ENCODE peak calls at places on chromosomes 6 and 20, in six cellular contexts. One of them, this sample, is unnamed.
A peak's percentile ranks its signal among the peaks of the same experiment; 100 is the strongest.

GRCh38 chr6:160733045-160733646 is 31.1 kb downstream of the PLG start:
- DNase-seq in A549: peak; percentile 47
- DNase-seq in pancreas: peak; percentile 20
- DNase-seq in ascending aorta: no peak
- DNase-seq in heart right ventricle: no peak
- DNase-seq in cardiac muscle cell: peak; percentile 71
- DNase-seq in this sample: no peak

GRCh38 chr6:10312445-10312844 is 102.4 kb downstream of the TFAP2A start:
- DNase-seq in A549: no peak
- DNase-seq in ascending aorta: no peak
- DNase-seq in heart right ventricle: no peak
- DNase-seq in pancreas: no peak
- DNase-seq in cardiac muscle cell: no peak
- DNase-seq in this sample: no peak

GRCh38 chr20:42530855-42531674 is 658.6 kb downstream of the PTPRT start:
- DNase-seq in heart right ventricle: no peak
- DNase-seq in pancreas: no peak
- DNase-seq in cardiac muscle cell: peak; percentile 24
- DNase-seq in A549: peak; percentile 33
- DNase-seq in ascending aorta: no peak
- DNase-seq in this sample: no peak

GRCh38 chr6:71349976-71350615 is 61.5 kb downstream of the OGFRL1 start:
- DNase-seq in A549: no peak
- DNase-seq in cardiac muscle cell: peak; percentile 85
- DNase-seq in heart right ventricle: no peak
- DNase-seq in ascending aorta: no peak
- DNase-seq in pancreas: no peak
- DNase-seq in this sample: peak; percentile 15

GRCh38 chr6:22470454-22471368 is 98.7 kb upstream of the HDGFL1 start:
- DNase-seq in ascending aorta: no peak
- DNase-seq in cardiac muscle cell: peak; percentile 72
- DNase-seq in pancreas: peak; percentile 64
- DNase-seq in heart right ventricle: no peak
- DNase-seq in A549: peak; percentile 35
- DNase-seq in this sample: no peak

GRCh38 chr6:68572525-68572924 is 62.6 kb upstream of the ADGRB3 start:
- DNase-seq in heart right ventricle: no peak
- DNase-seq in cardiac muscle cell: peak; percentile 16
- DNase-seq in ascending aorta: no peak
- DNase-seq in A549: peak; percentile 47
- DNase-seq in pancreas: no peak
- DNase-seq in this sample: no peak

GRCh38 chr6:106790146-106790770 is 160.9 kb downstream of the QRSL1 start:
- DNase-seq in pancreas: no peak
- DNase-seq in heart right ventricle: no peak
- DNase-seq in cardiac muscle cell: no peak
- DNase-seq in A549: no peak
- DNase-seq in ascending aorta: no peak
- DNase-seq in this sample: no peak

GRCh38 chr6:27471365-27472115 is 1.4 kb downstream of the ZNF184 start:
- DNase-seq in cardiac muscle cell: no peak
- DNase-seq in pancreas: no peak
- DNase-seq in ascending aorta: no peak
- DNase-seq in A549: no peak
- DNase-seq in heart right ventricle: no peak
- DNase-seq in this sample: no peak

GRCh38 chr20:47281376-47281775 is 75.1 kb downstream of the ZMYND8 start:
- DNase-seq in A549: no peak
- DNase-seq in cardiac muscle cell: no peak
- DNase-seq in ascending aorta: no peak
- DNase-seq in pancreas: no peak
- DNase-seq in heart right ventricle: no peak
- DNase-seq in this sample: no peak

GRCh38 chr6:43836507-43836906 is 66.5 kb downstream of the VEGFA start:
- DNase-seq in A549: no peak
- DNase-seq in heart right ventricle: no peak
- DNase-seq in ascending aorta: no peak
- DNase-seq in pancreas: no peak
- DNase-seq in cardiac muscle cell: no peak
- DNase-seq in this sample: no peak

GRCh38 chr6:47254906-47255305 is 54.8 kb downstream of the TNFRSF21 start:
- DNase-seq in pancreas: no peak
- DNase-seq in cardiac muscle cell: no peak
- DNase-seq in ascending aorta: no peak
- DNase-seq in heart right ventricle: no peak
- DNase-seq in A549: no peak
- DNase-seq in this sample: no peak

GRCh38 chr6:79375635-79376425 is 141.3 kb upstream of the HMGN3 start:
- DNase-seq in heart right ventricle: no peak
- DNase-seq in pancreas: no peak
- DNase-seq in ascending aorta: no peak
- DNase-seq in A549: no peak
- DNase-seq in cardiac muscle cell: no peak
- DNase-seq in this sample: no peak

GRCh38 chr6:47741807-47742206 is 40.0 kb upstream of the OPN5 start:
- DNase-seq in ascending aorta: no peak
- DNase-seq in heart right ventricle: no peak
- DNase-seq in pancreas: no peak
- DNase-seq in cardiac muscle cell: peak; percentile 63
- DNase-seq in A549: peak; percentile 19
- DNase-seq in this sample: no peak

GRCh38 chr6:42212442-42212841 is 5.2 kb downstream of the MRPS10 start:
- DNase-seq in pancreas: no peak
- DNase-seq in A549: no peak
- DNase-seq in cardiac muscle cell: no peak
- DNase-seq in ascending aorta: no peak
- DNase-seq in heart right ventricle: no peak
- DNase-seq in this sample: no peak
- H3K9me3 ChIP-seq in pancreas: no peaks in the 10 kb centered on the region
- H3K9me3 ChIP-seq in A549: no peaks in the 10 kb centered on the region
- H3K9me3 ChIP-seq in cardiac muscle cell: no peaks in the 10 kb centered on the region
- H3K9me3 ChIP-seq in ascending aorta: no peaks in the 10 kb centered on the region
- H3K9me3 ChIP-seq in heart right ventricle: no peaks in the 10 kb centered on the region
- H3K9me3 ChIP-seq in this sample: no peaks in the 10 kb centered on the region

GRCh38 chr6:141088171-141088570 is 1044.6 kb upstream of the GJE1 start:
- DNase-seq in heart right ventricle: no peak
- DNase-seq in cardiac muscle cell: no peak
- DNase-seq in pancreas: no peak
- DNase-seq in A549: no peak
- DNase-seq in ascending aorta: no peak
- DNase-seq in this sample: no peak
- TF ChIP-seq CTCF in heart right ventricle: no peak
- TF ChIP-seq CTCF in cardiac muscle cell: no peak
- TF ChIP-seq CTCF in pancreas: no peak
- TF ChIP-seq CTCF in A549: no peak
- TF ChIP-seq CTCF in ascending aorta: no peak
- TF ChIP-seq CTCF in this sample: no peak

DNA sequence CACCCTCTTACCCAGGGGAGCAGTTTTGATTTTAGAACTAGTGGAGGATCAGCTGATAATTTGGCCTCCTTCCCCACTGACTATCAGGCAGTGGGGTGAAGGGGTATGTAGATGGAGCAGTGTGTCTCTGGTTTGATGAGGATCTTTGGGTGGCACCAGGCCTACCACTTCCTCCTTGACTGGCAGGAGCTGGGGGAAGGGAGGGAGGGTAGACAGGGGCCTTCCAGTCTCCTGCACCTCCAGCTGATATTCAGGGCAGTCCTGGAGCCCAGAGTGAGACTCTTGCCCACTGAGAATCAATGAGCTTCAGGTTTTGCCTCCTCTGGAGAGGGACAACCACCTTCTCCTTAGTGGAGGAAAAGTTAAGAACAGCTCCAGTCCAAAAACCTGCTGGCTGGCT is 3.2 kb downstream of the DEF6 start:
- DNase-seq in A549: no peak
- DNase-seq in pancreas: no peak
- DNase-seq in cardiac muscle cell: no peak
- DNase-seq in heart right ventricle: no peak
- DNase-seq in ascending aorta: no peak
- DNase-seq in this sample: no peak
- H3K27ac ChIP-seq in A549: no peak overlapping the region
- H3K27ac ChIP-seq in pancreas: no peak overlapping the region
- H3K27ac ChIP-seq in cardiac muscle cell: no peak overlapping the region
- H3K27ac ChIP-seq in heart right ventricle: peak overlapping the region; percentile 92
- H3K27ac ChIP-seq in ascending aorta: no peak overlapping the region
- H3K27ac ChIP-seq in this sample: no peak overlapping the region

GRCh38 chr20:39812116-39812515 is 850.0 kb downstream of the DHX35 start:
- DNase-seq in pancreas: no peak
- DNase-seq in heart right ventricle: no peak
- DNase-seq in cardiac muscle cell: no peak
- DNase-seq in A549: peak; percentile 7
- DNase-seq in ascending aorta: no peak
- DNase-seq in this sample: no peak
- H3K9me3 ChIP-seq in pancreas: no peaks in the 10 kb centered on the region
- H3K9me3 ChIP-seq in heart right ventricle: no peaks in the 10 kb centered on the region
- H3K9me3 ChIP-seq in cardiac muscle cell: no peaks in the 10 kb centered on the region
- H3K9me3 ChIP-seq in A549: no peaks in the 10 kb centered on the region
- H3K9me3 ChIP-seq in ascending aorta: no peaks in the 10 kb centered on the region
- H3K9me3 ChIP-seq in this sample: no peaks in the 10 kb centered on the region

GRCh38 chr6:52839124-52840055 is 1.2 kb downstream of the GSTA5 start:
- DNase-seq in ascending aorta: no peak
- DNase-seq in A549: peak; percentile 76
- DNase-seq in cardiac muscle cell: peak; percentile 75
- DNase-seq in pancreas: peak; percentile 60
- DNase-seq in heart right ventricle: no peak
- DNase-seq in this sample: no peak
- TF ChIP-seq CTCF in ascending aorta: peak; percentile 50
- TF ChIP-seq CTCF in A549: peak; percentile 60
- TF ChIP-seq CTCF in cardiac muscle cell: peak; percentile 82
- TF ChIP-seq CTCF in pancreas: peak; percentile 58
- TF ChIP-seq CTCF in heart right ventricle: peak; percentile 60
- TF ChIP-seq CTCF in this sample: peak; percentile 21

This sample was measured in psoas muscle.